ENCODE peak calls at places on chromosomes 5 and 9, in ten cellular contexts. One of them, this sample, is unnamed.

GRCh38 chr9:75604661-75605060 is 285.8 kb upstream of the PCSK5 start:
- DNase-seq in fibroblast of pulmonary artery: no peak
- DNase-seq in kidney tubule cell: no peak
- DNase-seq in fibroblast of the conjunctiva: no peak
- DNase-seq in left kidney: no peak
- DNase-seq in neural crest cell: no peak
- DNase-seq in T-helper 2 cell: no peak
- DNase-seq in NCI-H446: no peak
- DNase-seq in Karpas-422: peak; percentile 77
- DNase-seq in WERI-Rb-1: no peak
- DNase-seq in this sample: no peak

GRCh38 chr5:138339086-138339456 is 1.0 kb downstream of the FAM53C start:
- DNase-seq in fibroblast of the conjunctiva: no peak
- DNase-seq in kidney tubule cell: no peak
- DNase-seq in fibroblast of pulmonary artery: peak; percentile 29
- DNase-seq in Karpas-422: peak; percentile 60
- DNase-seq in WERI-Rb-1: no peak
- DNase-seq in T-helper 2 cell: no peak
- DNase-seq in left kidney: peak; percentile 64
- DNase-seq in neural crest cell: no peak
- DNase-seq in NCI-H446: no peak
- DNase-seq in this sample: peak; percentile 71

GRCh38 chr5:19986036-19986619 is 1.9 kb downstream of the CDH18 start:
- DNase-seq in T-helper 2 cell: no peak
- DNase-seq in fibroblast of the conjunctiva: peak; percentile 46
- DNase-seq in Karpas-422: no peak
- DNase-seq in WERI-Rb-1: no peak
- DNase-seq in kidney tubule cell: no peak
- DNase-seq in NCI-H446: no peak
- DNase-seq in left kidney: no peak
- DNase-seq in neural crest cell: no peak
- DNase-seq in fibroblast of pulmonary artery: peak; percentile 7
- DNase-seq in this sample: no peak

GRCh38 chr9:71758277-71758676 is 10.0 kb downstream of the CEMIP2 start:
- DNase-seq in T-helper 2 cell: no peak
- DNase-seq in left kidney: peak; percentile 52
- DNase-seq in fibroblast of the conjunctiva: no peak
- DNase-seq in NCI-H446: no peak
- DNase-seq in neural crest cell: no peak
- DNase-seq in WERI-Rb-1: no peak
- DNase-seq in fibroblast of pulmonary artery: no peak
- DNase-seq in Karpas-422: no peak
- DNase-seq in kidney tubule cell: no peak
- DNase-seq in this sample: peak; percentile 75

GRCh38 chr5:154254886-154255285 is 64.4 kb downstream of the GALNT10 start:
- DNase-seq in fibroblast of the conjunctiva: no peak
- DNase-seq in WERI-Rb-1: no peak
- DNase-seq in neural crest cell: no peak
- DNase-seq in fibroblast of pulmonary artery: no peak
- DNase-seq in kidney tubule cell: no peak
- DNase-seq in T-helper 2 cell: no peak
- DNase-seq in NCI-H446: no peak
- DNase-seq in left kidney: no peak
- DNase-seq in Karpas-422: no peak
- DNase-seq in this sample: no peak

GRCh38 chr9:135570456-135570855 is 8.9 kb downstream of the PAEP start:
- DNase-seq in WERI-Rb-1: no peak
- DNase-seq in fibroblast of pulmonary artery: no peak
- DNase-seq in Karpas-422: no peak
- DNase-seq in T-helper 2 cell: no peak
- DNase-seq in left kidney: no peak
- DNase-seq in kidney tubule cell: no peak
- DNase-seq in neural crest cell: no peak
- DNase-seq in fibroblast of the conjunctiva: no peak
- DNase-seq in NCI-H446: no peak
- DNase-seq in this sample: no peak

GRCh38 chr9:125103770-125104169 is 39.6 kb downstream of the SCAI start:
- DNase-seq in NCI-H446: no peak
- DNase-seq in left kidney: no peak
- DNase-seq in kidney tubule cell: no peak
- DNase-seq in Karpas-422: no peak
- DNase-seq in WERI-Rb-1: no peak
- DNase-seq in neural crest cell: no peak
- DNase-seq in T-helper 2 cell: no peak
- DNase-seq in fibroblast of the conjunctiva: no peak
- DNase-seq in fibroblast of pulmonary artery: no peak
- DNase-seq in this sample: no peak

GRCh38 chr5:175900131-175900530 is 28.8 kb downstream of the CPLX2 start:
- DNase-seq in left kidney: no peak
- DNase-seq in fibroblast of pulmonary artery: no peak
- DNase-seq in Karpas-422: no peak
- DNase-seq in NCI-H446: no peak
- DNase-seq in fibroblast of the conjunctiva: no peak
- DNase-seq in kidney tubule cell: no peak
- DNase-seq in T-helper 2 cell: no peak
- DNase-seq in WERI-Rb-1: no peak
- DNase-seq in neural crest cell: no peak
- DNase-seq in this sample: no peak

GRCh38 chr9:91074866-91075265 is 273.2 kb downstream of the SYK start:
- DNase-seq in Karpas-422: no peak
- DNase-seq in kidney tubule cell: no peak
- DNase-seq in WERI-Rb-1: no peak
- DNase-seq in left kidney: no peak
- DNase-seq in fibroblast of pulmonary artery: no peak
- DNase-seq in neural crest cell: no peak
- DNase-seq in fibroblast of the conjunctiva: no peak
- DNase-seq in NCI-H446: no peak
- DNase-seq in T-helper 2 cell: no peak
- DNase-seq in this sample: no peak

GRCh38 chr5:17398439-17398838 is 99.6 kb upstream of the TAF11L2 start:
- DNase-seq in WERI-Rb-1: peak; percentile 77
- DNase-seq in NCI-H446: no peak
- DNase-seq in kidney tubule cell: peak; percentile 75
- DNase-seq in Karpas-422: no peak
- DNase-seq in fibroblast of the conjunctiva: no peak
- DNase-seq in fibroblast of pulmonary artery: peak; percentile 74
- DNase-seq in neural crest cell: no peak
- DNase-seq in left kidney: no peak
- DNase-seq in T-helper 2 cell: no peak
- DNase-seq in this sample: no peak

GRCh38 chr9:129242971-129243561 is 65.0 kb upstream of the IER5L start:
- DNase-seq in fibroblast of the conjunctiva: peak; percentile 34
- DNase-seq in left kidney: peak; percentile 70
- DNase-seq in T-helper 2 cell: no peak
- DNase-seq in WERI-Rb-1: peak; percentile 41
- DNase-seq in kidney tubule cell: no peak
- DNase-seq in neural crest cell: no peak
- DNase-seq in fibroblast of pulmonary artery: peak; percentile 33
- DNase-seq in Karpas-422: no peak
- DNase-seq in NCI-H446: no peak
- DNase-seq in this sample: no peak

GRCh38 chr5:125508225-125508624 is 761.8 kb upstream of the ZNF608 start:
- DNase-seq in Karpas-422: no peak
- DNase-seq in fibroblast of pulmonary artery: no peak
- DNase-seq in fibroblast of the conjunctiva: no peak
- DNase-seq in neural crest cell: no peak
- DNase-seq in left kidney: no peak
- DNase-seq in T-helper 2 cell: no peak
- DNase-seq in kidney tubule cell: no peak
- DNase-seq in WERI-Rb-1: no peak
- DNase-seq in NCI-H446: no peak
- DNase-seq in this sample: no peak

GRCh38 chr9:36049408-36049807 is 12.7 kb downstream of the RECK start:
- DNase-seq in NCI-H446: no peak
- DNase-seq in fibroblast of pulmonary artery: no peak
- DNase-seq in Karpas-422: no peak
- DNase-seq in neural crest cell: no peak
- DNase-seq in fibroblast of the conjunctiva: no peak
- DNase-seq in WERI-Rb-1: no peak
- DNase-seq in T-helper 2 cell: no peak
- DNase-seq in kidney tubule cell: no peak
- DNase-seq in left kidney: no peak
- DNase-seq in this sample: peak; percentile 61

GRCh38 chr5:139904566-139905400 is 109.2 kb downstream of the PSD2 start:
- DNase-seq in kidney tubule cell: no peak
- DNase-seq in fibroblast of the conjunctiva: no peak
- DNase-seq in NCI-H446: no peak
- DNase-seq in WERI-Rb-1: peak; percentile 67
- DNase-seq in fibroblast of pulmonary artery: no peak
- DNase-seq in T-helper 2 cell: no peak
- DNase-seq in left kidney: peak; percentile 85
- DNase-seq in neural crest cell: no peak
- DNase-seq in Karpas-422: no peak
- DNase-seq in this sample: peak; percentile 89

GRCh38 chr5:166677891-166678290 is 1613.6 kb upstream of the WWC1 start:
- DNase-seq in NCI-H446: no peak
- DNase-seq in neural crest cell: no peak
- DNase-seq in fibroblast of pulmonary artery: no peak
- DNase-seq in kidney tubule cell: no peak
- DNase-seq in T-helper 2 cell: no peak
- DNase-seq in fibroblast of the conjunctiva: no peak
- DNase-seq in left kidney: no peak
- DNase-seq in WERI-Rb-1: no peak
- DNase-seq in Karpas-422: no peak
- DNase-seq in this sample: no peak

GRCh38 chr5:56050566-56051292 is 56.0 kb upstream of the IL6ST start:
- DNase-seq in NCI-H446: no peak
- DNase-seq in left kidney: peak; percentile 45
- DNase-seq in fibroblast of the conjunctiva: no peak
- DNase-seq in kidney tubule cell: no peak
- DNase-seq in T-helper 2 cell: no peak
- DNase-seq in WERI-Rb-1: no peak
- DNase-seq in neural crest cell: no peak
- DNase-seq in fibroblast of pulmonary artery: peak; percentile 60
- DNase-seq in Karpas-422: no peak
- DNase-seq in this sample: no peak

GRCh38 chr5:174283176-174283575 is 237.7 kb downstream of the NSG2 start:
- DNase-seq in fibroblast of pulmonary artery: no peak
- DNase-seq in fibroblast of the conjunctiva: no peak
- DNase-seq in neural crest cell: no peak
- DNase-seq in T-helper 2 cell: no peak
- DNase-seq in kidney tubule cell: no peak
- DNase-seq in NCI-H446: no peak
- DNase-seq in left kidney: no peak
- DNase-seq in WERI-Rb-1: no peak
- DNase-seq in Karpas-422: no peak
- DNase-seq in this sample: no peak

GRCh38 chr5:116479776-116480675 is 94.6 kb downstream of the SEMA6A start:
- DNase-seq in WERI-Rb-1: no peak
- DNase-seq in neural crest cell: no peak
- DNase-seq in NCI-H446: no peak
- DNase-seq in left kidney: no peak
- DNase-seq in fibroblast of the conjunctiva: no peak
- DNase-seq in fibroblast of pulmonary artery: peak; percentile 39
- DNase-seq in T-helper 2 cell: no peak
- DNase-seq in Karpas-422: no peak
- DNase-seq in kidney tubule cell: peak; percentile 51
- DNase-seq in this sample: peak; percentile 48

GRCh38 chr5:67896312-67896985 is 319.1 kb upstream of the PIK3R1 start:
- DNase-seq in kidney tubule cell: no peak
- DNase-seq in T-helper 2 cell: no peak
- DNase-seq in fibroblast of pulmonary artery: no peak
- DNase-seq in Karpas-422: peak; percentile 25
- DNase-seq in left kidney: no peak
- DNase-seq in neural crest cell: no peak
- DNase-seq in fibroblast of the conjunctiva: no peak
- DNase-seq in WERI-Rb-1: no peak
- DNase-seq in NCI-H446: no peak
- DNase-seq in this sample: no peak

GRCh38 chr9:14670718-14671117 is 22.5 kb downstream of the ZDHHC21 start:
- DNase-seq in neural crest cell: no peak
- DNase-seq in T-helper 2 cell: no peak
- DNase-seq in Karpas-422: no peak
- DNase-seq in fibroblast of the conjunctiva: no peak
- DNase-seq in kidney tubule cell: peak; percentile 29
- DNase-seq in WERI-Rb-1: no peak
- DNase-seq in NCI-H446: no peak
- DNase-seq in fibroblast of pulmonary artery: peak; percentile 67
- DNase-seq in left kidney: no peak
- DNase-seq in this sample: no peak